ENCODE peak calls at places on chromosome 9, in five cellular contexts. I is HEK293T; W is activated naive CD4-positive, alpha-beta T cell treated with anti-CD3 and anti-CD28 coated beads for 36 hours; Z is cardiac fibroblast; M is hepatic stellate cell. T is an unnamed sample.

GRCh38 chr9:1051286-1052118 is 1.3 kb downstream of the DMRT2 start:
- DNase-seq in I (peak), W (peak), Z (no peak), M (no peak), T (no peak)

GRCh38 chr9:99062549-99062948 is 42.4 kb upstream of the TGFBR1 start:
- DNase-seq in I (no peak), W (no peak), Z (no peak), M (no peak), T (no peak)

GRCh38 chr9:120369608-120370220 is 210.3 kb downstream of the CDK5RAP2 start:
- DNase-seq in I (no peak), W (no peak), Z (peak), M (no peak), T (no peak)

GRCh38 chr9:135067091-135067710 is 20.3 kb upstream of the OLFM1 start:
- DNase-seq in I (no peak), W (no peak), Z (no peak), M (no peak), T (no peak)

GRCh38 chr9:131476777-131477345 is 25.9 kb upstream of the POMT1 start:
- DNase-seq in I (no peak), W (no peak), Z (no peak), M (no peak), T (no peak)

GRCh38 chr9:103942652-103943051 is 151.5 kb upstream of the SMC2 start:
- DNase-seq in I (no peak), W (no peak), Z (no peak), M (no peak), T (no peak)

GRCh38 chr9:4464911-4465513 is 25.3 kb upstream of the SLC1A1 start:
- DNase-seq in I (no peak), W (no peak), Z (no peak), M (no peak), T (no peak)

GRCh38 chr9:109600142-109600541 is 102.0 kb upstream of the PTPN3 start:
- DNase-seq in I (no peak), W (no peak), Z (peak), M (peak), T (no peak)

GRCh38 chr9:134496413-134497282 is 145.0 kb upstream of the COL5A1 start:
- DNase-seq in I (no peak), W (no peak), Z (peak), M (no peak), T (no peak)

GRCh38 chr9:33202552-33203300 is 35.6 kb upstream of the B4GALT1 start:
- DNase-seq in I (no peak), W (peak), Z (peak), M (no peak), T (no peak)

GRCh38 chr9:4141201-4141750 is 158.6 kb downstream of the GLIS3 start:
- DNase-seq in I (no peak), W (no peak), Z (no peak), M (no peak), T (no peak)

GRCh38 chr9:29691758-29692407 is 2118.6 kb upstream of the C9orf72 start:
- DNase-seq in I (peak), W (peak), Z (peak), M (peak), T (no peak)

GRCh38 chr9:86434039-86434726 is 80.0 kb upstream of the TUT7 start:
- DNase-seq in I (peak), W (no peak), Z (peak), M (peak), T (peak)

GRCh38 chr9:34896112-34896511 is 62.0 kb upstream of the PHF24 start:
- DNase-seq in I (no peak), W (no peak), Z (no peak), M (no peak), T (no peak)

GRCh38 chr9:113626735-113627495 is 163.4 kb downstream of the RGS3 start:
- DNase-seq in I (no peak), W (no peak), Z (no peak), M (no peak), T (no peak)

T was measured in endothelial cell of umbilical vein.